ENCODE peak calls at places on chromosome 7, in ten cellular contexts. V is A549, Y is transverse colon, N is tibial nerve, R is IMR-90, W is right lobe of liver, Q is heart left ventricle, C is stomach, Z is uterus, B is breast epithelium. I is an unnamed sample.

GRCh38 chr7:2982831-2983230 is 60.8 kb downstream of the CARD11 start:
- DNase-seq in Z (no peak), R (no peak), Y (no peak), N (no peak), V (no peak), C (no peak), W (no peak), Q (no peak), B (no peak), I (no peak)

GRCh38 chr7:7519528-7519927 is 16.1 kb downstream of the COL28A1 start:
- DNase-seq in Y (no peak), V (no peak), C (no peak), Q (no peak), N (no peak), Z (no peak), R (no peak), W (no peak), B (no peak), I (no peak)

GRCh38 chr7:133650067-133650466 is 397.2 kb downstream of the EXOC4 start:
- DNase-seq in Y (no peak), C (no peak), Z (no peak), B (no peak), N (no peak), R (peak; percentile 69), W (no peak), V (no peak), Q (no peak), I (no peak)

GRCh38 chr7:7565018-7565680 is 1.5 kb upstream of the MIOS start:
- DNase-seq in W (no peak), Y (no peak), V (no peak), R (no peak), C (no peak), B (no peak), N (no peak), Z (no peak), Q (no peak), I (no peak)

GRCh38 chr7:141456298-141456697 is 94.9 kb upstream of the AGK start:
- DNase-seq in N (no peak), Z (no peak), Q (no peak), C (no peak), B (no peak), V (no peak), R (no peak), Y (no peak), W (no peak), I (no peak)

GRCh38 chr7:65946895-65947294 is 35.1 kb downstream of the GUSB start:
- DNase-seq in R (peak; percentile 37), W (peak; percentile 42), Z (no peak), C (no peak), V (no peak), Y (peak; percentile 25), N (no peak), Q (no peak), B (no peak), I (peak; percentile 39)

GRCh38 chr7:158097511-158098124 is 490.0 kb downstream of the PTPRN2 start:
- DNase-seq in Q (no peak), N (no peak), V (no peak), Y (no peak), B (no peak), C (peak; percentile 14), W (no peak), Z (no peak), R (no peak), I (no peak)

GRCh38 chr7:2175514-2175913 is 57.2 kb downstream of the MAD1L1 start:
- DNase-seq in Z (peak; percentile 51), Y (no peak), Q (peak; percentile 72), R (peak; percentile 97), N (no peak), C (no peak), V (no peak), B (peak; percentile 48), W (no peak), I (peak; percentile 81)

DNA sequence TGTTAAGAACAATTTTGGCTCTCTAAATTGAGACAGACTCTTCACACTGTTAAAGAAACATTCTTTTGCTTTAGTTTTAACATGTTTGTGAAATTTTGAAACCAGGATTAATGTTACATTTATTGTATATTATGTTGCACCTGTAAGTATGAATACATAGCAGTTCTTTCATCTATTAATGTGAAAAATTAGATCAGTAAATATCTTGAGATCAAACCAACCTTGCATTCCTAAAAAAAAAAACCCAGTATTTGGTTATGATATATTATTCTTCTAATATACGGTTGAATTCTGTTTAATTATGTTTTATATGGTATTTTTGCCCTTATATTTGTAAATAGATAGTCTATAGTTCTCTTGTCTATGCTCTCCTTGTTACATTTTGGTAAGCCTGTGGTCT is 219.4 kb downstream of the BMPER start:
- DNase-seq in N (no peak), Z (no peak), R (no peak), Y (no peak), W (no peak), Q (no peak), V (no peak), C (no peak), B (no peak), I (no peak)
- H3K27ac ChIP-seq in N (no peak overlapping the region), Z (no peak overlapping the region), R (no peak overlapping the region), Y (no peak overlapping the region), W (no peak overlapping the region), Q (no peak overlapping the region), V (no peak overlapping the region), C (no peak overlapping the region), B (no peak overlapping the region), I (no peak overlapping the region)

DNA sequence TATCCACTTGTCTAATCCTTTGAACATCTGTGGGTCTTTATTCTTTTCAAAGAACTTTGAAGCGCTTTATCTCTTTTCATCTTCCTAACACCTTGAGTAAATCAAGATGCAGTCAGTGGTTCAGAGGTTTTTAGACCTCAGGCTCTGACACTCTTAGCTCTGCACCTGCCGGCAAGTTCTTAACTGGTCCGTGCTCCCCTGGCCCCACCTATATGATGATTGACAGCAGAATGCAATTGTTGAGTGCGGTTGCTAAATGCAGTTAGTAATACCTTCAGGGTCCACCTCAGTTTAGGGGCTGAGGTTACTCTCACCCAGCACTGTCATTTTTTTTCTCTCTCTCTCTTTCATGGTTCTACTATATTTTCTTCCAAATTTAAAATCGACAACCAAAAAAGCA is 854.2 kb upstream of the AUTS2 start:
- DNase-seq in Y (no peak), Q (no peak), Z (no peak), W (no peak), N (no peak), R (no peak), B (no peak), V (no peak), C (no peak), I (no peak)
- TF ChIP-seq POLR2A in Y (no peak), Q (no peak), Z (no peak), W (no peak), N (no peak), R (no peak), B (no peak), V (no peak), C (no peak), I (no peak)

DNA sequence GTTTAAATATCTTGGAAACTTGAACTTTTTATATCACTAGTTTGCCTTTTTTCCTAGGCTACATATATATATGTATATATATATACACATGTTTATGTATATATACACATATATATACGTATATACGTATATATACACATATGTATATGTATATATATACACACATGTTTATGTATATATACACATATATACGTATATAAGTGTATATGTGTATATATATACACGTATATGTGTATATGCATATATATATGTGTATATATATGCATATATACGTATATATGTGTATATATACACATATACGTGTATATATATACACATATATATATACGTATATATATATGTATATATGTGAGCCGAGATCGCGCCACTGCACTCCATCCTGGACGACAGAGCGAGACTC is 10.1 kb downstream of the OGDH start:
- DNase-seq in R (no peak), V (no peak), N (no peak), Z (no peak), B (no peak), Y (no peak), W (no peak), Q (no peak), C (no peak), I (no peak)
- H3K4me1 ChIP-seq in R (peaks cover 5% of the 10 kb centered on the region), V (peaks cover 9% of the 10 kb centered on the region), N (peaks cover 44% of the 10 kb centered on the region), Z (no peaks in the 10 kb centered on the region), B (no peaks in the 10 kb centered on the region), Y (peaks cover 27% of the 10 kb centered on the region), W (no peaks in the 10 kb centered on the region), Q (peaks cover 18% of the 10 kb centered on the region), C (peaks cover 66% of the 10 kb centered on the region), I (no peaks in the 10 kb centered on the region)

DNA sequence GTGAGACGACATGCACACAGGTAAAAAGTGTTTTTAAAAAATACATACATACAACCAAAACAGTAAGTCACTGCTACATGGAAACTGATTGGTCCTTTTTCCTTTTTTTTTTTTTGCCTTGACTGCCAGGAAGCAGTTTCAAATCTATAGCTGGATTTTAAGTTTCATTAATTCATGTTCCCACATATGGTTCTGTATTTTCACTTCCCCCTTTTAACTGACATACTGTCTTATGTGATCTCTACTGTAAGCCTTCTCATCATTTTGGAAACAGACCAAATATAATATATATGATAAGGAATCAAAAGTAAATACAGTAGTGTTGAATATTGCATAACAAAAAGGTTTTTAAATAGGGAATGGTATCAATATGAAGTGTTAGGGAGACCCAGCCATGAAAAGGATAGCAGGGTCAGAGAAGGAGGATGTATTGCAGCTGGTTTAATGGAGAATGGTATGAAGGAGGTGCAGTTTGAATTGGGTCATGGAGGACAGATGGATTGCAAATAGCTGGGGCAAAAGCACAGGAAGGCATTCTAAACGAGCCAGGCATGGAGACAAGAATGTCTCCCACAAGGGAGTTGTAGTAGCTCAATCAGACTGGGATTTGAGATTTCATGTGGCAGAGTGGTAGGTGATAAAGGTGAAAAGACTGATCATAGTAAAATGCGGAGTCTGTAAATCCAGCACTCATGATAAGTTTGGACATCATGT is 5.4 kb downstream of the CAV1 start:
- DNase-seq in C (no peak), V (no peak), Q (no peak), W (no peak), R (no peak), Z (no peak), B (no peak), N (no peak), Y (no peak), I (no peak)
- H3K27ac ChIP-seq in C (no peak overlapping the region), V (peak overlapping the region; percentile 65), Q (peak overlapping the region; percentile 99), W (no peak overlapping the region), R (peak overlapping the region; percentile 51), Z (peak overlapping the region; percentile 96), B (peak overlapping the region; percentile 23), N (peak overlapping the region; percentile 87), Y (peak overlapping the region; percentile 19), I (no peak overlapping the region)

GRCh38 chr7:102429141-102429904 is 4.1 kb upstream of the ORAI2 start:
- DNase-seq in Q (no peak), N (no peak), R (no peak), B (no peak), W (no peak), C (no peak), V (no peak), Z (no peak), Y (no peak), I (no peak)
- TF ChIP-seq POLR2A in Q (no peak), N (no peak), R (no peak), B (no peak), W (no peak), C (no peak), V (no peak), Z (no peak), Y (no peak), I (no peak)

DNA sequence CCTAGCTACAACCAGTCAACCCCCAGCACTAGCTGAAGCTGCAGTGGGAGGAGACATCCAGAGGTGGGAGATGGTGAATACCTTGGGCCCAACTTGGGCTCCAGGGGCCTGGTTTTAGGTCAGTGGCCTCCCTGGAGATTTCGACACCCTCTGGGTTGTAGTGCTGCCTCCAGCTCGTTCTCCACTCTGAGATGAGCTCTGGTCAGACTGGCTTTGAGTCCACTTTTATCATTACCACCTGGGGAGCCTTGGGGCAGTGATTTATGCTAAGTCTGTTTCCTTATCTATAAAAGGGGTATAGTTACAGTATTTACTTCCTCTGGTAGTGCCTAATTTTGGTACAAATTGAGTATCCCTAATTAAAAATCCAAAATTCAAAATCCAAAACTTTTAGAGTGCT is 22.8 kb downstream of the PPIA start:
- DNase-seq in Q (no peak), R (no peak), V (no peak), B (no peak), C (no peak), W (no peak), Y (no peak), Z (no peak), N (no peak), I (no peak)
- H3K4me1 ChIP-seq in Q (no peaks in the 10 kb centered on the region), R (no peaks in the 10 kb centered on the region), V (no peaks in the 10 kb centered on the region), B (no peaks in the 10 kb centered on the region), C (no peaks in the 10 kb centered on the region), W (no peaks in the 10 kb centered on the region), Y (no peaks in the 10 kb centered on the region), Z (no peaks in the 10 kb centered on the region), N (peaks cover 8% of the 10 kb centered on the region), I (no peaks in the 10 kb centered on the region)

I was measured in testis.